ENCODE peak calls at places on chromosomes 1 and 21, in eight cellular contexts. I is pancreas, K is small intestine, F is tibial nerve, T is ovary, P is cardiac muscle cell, S is dorsolateral prefrontal cortex, E is lung. Q is an unnamed sample.
A peak's percentile ranks its signal among the peaks of the same experiment; 100 is the strongest.

GRCh38 chr1:2231667-2232254 is 3.6 kb downstream of the SKI start:
- DNase-seq in I (peak; percentile 83), K (peak; percentile 88), F (peak; percentile 92), T (peak; percentile 82), P (no peak), S (peak; percentile 56), E (peak; percentile 89), Q (peak; percentile 76)

GRCh38 chr1:65813956-65814355 is 21.3 kb downstream of the PDE4B start:
- DNase-seq in I (no peak), K (no peak), F (no peak), T (no peak), P (no peak), S (peak; percentile 88), E (no peak), Q (no peak)

GRCh38 chr1:68623700-68624099 is 126.8 kb upstream of the DEPDC1 start:
- DNase-seq in I (no peak), K (no peak), F (no peak), T (no peak), P (peak; percentile 63), S (no peak), E (no peak), Q (no peak)

GRCh38 chr1:49323925-49324540 is 547.3 kb upstream of the BEND5 start:
- DNase-seq in I (no peak), K (no peak), F (no peak), T (no peak), P (no peak), S (no peak), E (no peak), Q (no peak)

GRCh38 chr1:224435318-224435763 is 744 bp upstream of the WDR26 start:
- DNase-seq in I (no peak), K (peak; percentile 18), F (no peak), T (no peak), P (no peak), S (no peak), E (no peak), Q (peak; percentile 19)

GRCh38 chr1:23793018-23793781 is 2.3 kb downstream of the LYPLA2 start:
- DNase-seq in I (peak; percentile 81), K (peak; percentile 72), F (no peak), T (no peak), P (no peak), S (no peak), E (peak; percentile 78), Q (peak; percentile 50)

GRCh38 chr1:3409737-3410434 is 44.6 kb upstream of the ARHGEF16 start:
- DNase-seq in I (no peak), K (peak; percentile 54), F (peak; percentile 39), T (peak; percentile 63), P (peak; percentile 77), S (peak; percentile 40), E (no peak), Q (peak; percentile 62)

GRCh38 chr21:34946385-34947121 is 102.5 kb downstream of the RUNX1 start:
- DNase-seq in I (no peak), K (no peak), F (no peak), T (no peak), P (no peak), S (no peak), E (no peak), Q (no peak)

GRCh38 chr1:30820249-30820648 is 62.7 kb upstream of the LAPTM5 start:
- DNase-seq in I (no peak), K (no peak), F (no peak), T (no peak), P (no peak), S (no peak), E (no peak), Q (no peak)

GRCh38 chr21:42563261-42564045 is 49.8 kb downstream of the SLC37A1 start:
- DNase-seq in I (peak; percentile 18), K (no peak), F (no peak), T (no peak), P (no peak), S (no peak), E (no peak), Q (no peak)

GRCh38 chr1:173473599-173474011 is 3.5 kb upstream of the PRDX6 start:
- DNase-seq in I (no peak), K (no peak), F (no peak), T (no peak), P (no peak), S (no peak), E (no peak), Q (no peak)

GRCh38 chr1:204149635-204150565 is 1.9 kb downstream of the ETNK2 start:
- DNase-seq in I (no peak), K (no peak), F (peak; percentile 30), T (peak; percentile 41), P (no peak), S (no peak), E (no peak), Q (peak; percentile 43)

GRCh38 chr1:36966242-36966641 is 68.1 kb downstream of the GRIK3 start:
- DNase-seq in I (no peak), K (no peak), F (no peak), T (no peak), P (peak; percentile 68), S (no peak), E (no peak), Q (no peak)

GRCh38 chr1:193058529-193059281 is 455 bp downstream of the UCHL5 start:
- DNase-seq in I (peak; percentile 64), K (peak; percentile 67), F (no peak), T (no peak), P (peak; percentile 40), S (peak; percentile 7), E (peak; percentile 62), Q (peak; percentile 8)

DNA sequence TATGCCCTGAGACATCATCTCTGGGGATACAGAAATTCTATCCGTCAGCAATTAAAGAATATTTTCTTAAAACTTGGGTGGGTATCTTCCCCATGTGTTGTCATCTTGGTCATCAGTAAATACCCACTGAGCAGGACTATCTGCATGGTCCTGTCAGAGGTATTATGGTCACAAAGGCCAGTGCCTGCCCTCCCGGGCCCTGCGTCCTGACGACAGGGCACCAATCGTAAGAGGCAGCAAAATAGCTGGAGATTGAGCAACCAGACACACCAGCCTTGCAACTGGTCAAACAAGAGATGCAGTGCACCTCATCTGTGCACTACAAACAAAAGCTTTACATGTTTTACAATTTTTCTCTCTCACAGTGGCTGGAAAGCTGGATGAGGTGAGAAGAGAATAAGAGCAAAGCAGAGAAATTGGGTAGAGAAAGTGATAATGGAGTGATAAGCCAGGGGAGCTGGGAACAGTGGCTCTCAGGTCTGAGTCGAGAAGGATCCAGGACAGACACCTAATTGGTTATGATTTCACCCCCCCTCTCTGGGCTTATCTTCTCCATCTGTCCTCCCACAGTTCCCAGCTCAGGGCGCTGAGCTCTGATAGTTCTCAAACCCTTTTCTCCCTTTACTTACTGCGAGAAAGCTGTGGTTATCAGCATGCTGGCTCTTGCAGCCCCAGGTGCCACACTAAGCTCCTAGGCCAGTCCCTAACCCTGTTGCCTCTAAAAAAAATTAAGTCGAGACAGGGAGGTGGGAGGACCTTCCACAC is 8.8 kb upstream of the SRP9 start:
- DNase-seq in I (no peak), K (no peak), F (no peak), T (peak; percentile 6), P (no peak), S (no peak), E (no peak), Q (peak; percentile 50)
- H3K27ac ChIP-seq in I (peak overlapping the region; percentile 76), K (no peak overlapping the region), F (no peak overlapping the region), T (no peak overlapping the region), P (no peak overlapping the region), S (no peak overlapping the region), E (no peak overlapping the region), Q (peak overlapping the region; percentile 60)

DNA sequence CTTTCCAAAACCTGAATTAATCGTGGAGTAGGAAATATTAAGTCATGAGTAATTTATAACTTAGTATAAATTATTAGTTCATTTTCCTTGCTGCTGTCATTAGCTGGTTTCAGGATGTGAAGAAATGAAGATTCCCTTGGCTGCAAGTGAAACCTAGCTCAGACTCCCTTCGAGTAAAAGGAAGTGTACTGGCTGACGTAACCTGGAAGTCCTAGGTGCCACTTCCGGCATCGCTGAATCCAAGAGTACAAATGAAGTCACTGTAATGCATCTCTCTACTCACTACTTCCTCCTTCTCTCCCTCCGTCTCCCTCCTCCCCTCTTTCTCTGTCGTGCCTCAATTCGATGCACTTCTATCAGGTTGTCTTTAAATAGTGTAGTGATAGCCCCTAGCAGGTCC is 28.8 kb downstream of the ZP4 start:
- DNase-seq in I (no peak), K (no peak), F (no peak), T (no peak), P (no peak), S (no peak), E (no peak), Q (no peak)
- H3K27ac ChIP-seq in I (no peak overlapping the region), K (no peak overlapping the region), F (no peak overlapping the region), T (no peak overlapping the region), P (no peak overlapping the region), S (no peak overlapping the region), E (no peak overlapping the region), Q (no peak overlapping the region)

GRCh38 chr1:229183583-229183982 is 87.3 kb upstream of the RAB4A start:
- DNase-seq in I (no peak), K (peak; percentile 86), F (no peak), T (no peak), P (no peak), S (no peak), E (no peak), Q (no peak)

GRCh38 chr1:229185913-229186312 is 85.0 kb upstream of the RAB4A start:
- DNase-seq in I (no peak), K (no peak), F (no peak), T (no peak), P (no peak), S (no peak), E (no peak), Q (no peak)

GRCh38 chr1:229184066-229184465 is 86.8 kb upstream of the RAB4A start:
- DNase-seq in I (no peak), K (no peak), F (no peak), T (no peak), P (peak; percentile 58), S (no peak), E (no peak), Q (no peak)

GRCh38 chr1:229190057-229190590 is 80.8 kb upstream of the RAB4A start:
- DNase-seq in I (no peak), K (no peak), F (no peak), T (no peak), P (no peak), S (no peak), E (no peak), Q (no peak)

DNA sequence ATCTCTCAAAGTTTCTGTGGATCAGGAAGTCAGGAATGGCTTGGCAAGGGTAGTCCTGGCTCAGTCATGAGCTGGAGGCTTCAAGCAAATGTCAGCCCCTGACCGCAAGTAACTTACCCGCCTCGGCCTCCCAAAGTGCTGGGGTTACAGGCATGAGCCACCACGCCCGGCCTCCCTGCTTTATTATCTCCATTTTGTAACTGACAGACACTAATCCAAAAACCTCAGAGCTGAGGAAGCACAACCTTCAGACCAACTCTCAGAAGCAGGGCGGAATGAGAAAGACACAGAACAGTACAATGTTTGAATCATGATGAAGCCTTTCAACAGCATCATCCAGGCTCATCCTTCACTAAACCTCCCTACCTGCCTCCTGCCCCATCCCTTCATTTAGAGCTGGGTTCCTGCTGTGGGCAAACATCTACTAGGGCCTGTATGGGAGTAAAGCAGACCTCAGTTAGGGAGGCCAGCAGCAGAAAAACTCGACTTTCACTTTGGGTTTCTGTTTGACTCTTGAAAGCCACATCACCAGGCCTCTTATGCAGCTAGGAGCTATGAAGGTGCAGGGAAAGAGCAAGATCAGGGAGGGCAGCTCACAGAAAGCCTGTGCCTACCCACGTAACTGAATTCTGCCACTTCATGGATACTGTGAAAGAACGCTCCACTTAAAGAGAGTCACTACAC is 84.4 kb upstream of the RAB4A start:
- DNase-seq in I (no peak), K (peak; percentile 27), F (no peak), T (no peak), P (no peak), S (no peak), E (no peak), Q (no peak)
- H3K27ac ChIP-seq in I (no peak overlapping the region), K (no peak overlapping the region), F (no peak overlapping the region), T (no peak overlapping the region), P (no peak overlapping the region), S (no peak overlapping the region), E (no peak overlapping the region), Q (no peak overlapping the region)

GRCh38 chr1:241998950-241999495 is at the start of gene MAP1LC3C:
- DNase-seq in I (no peak), K (no peak), F (no peak), T (no peak), P (peak; percentile 38), S (no peak), E (no peak), Q (no peak)
- H3K27ac ChIP-seq in I (no peak within 1 kb of the TSS), K (no peak within 1 kb of the TSS), F (no peak within 1 kb of the TSS), T (no peak within 1 kb of the TSS), P (no peak within 1 kb of the TSS), S (no peak within 1 kb of the TSS), E (no peak within 1 kb of the TSS), Q (no peak within 1 kb of the TSS)

Q was measured in prostate gland.